ENCODE peak calls at places on chromosomes 2 and 18, in seven cellular contexts. C is astrocyte, B is AG09309, R is Peyer's patch, D is A549, X is astrocyte of the cerebellum, Z is dorsolateral prefrontal cortex. Q is an unnamed sample.

GRCh38 chr2:219441451-219442205 is 7.0 kb downstream of the SPEG start:
- DNase-seq in C (peak; percentile 53), B (no peak), R (peak; percentile 60), D (peak; percentile 46), X (no peak), Z (no peak), Q (no peak)

GRCh38 chr2:23134726-23135125 is 250.3 kb upstream of the KLHL29 start:
- DNase-seq in C (no peak), B (no peak), R (no peak), D (no peak), X (no peak), Z (no peak), Q (no peak)

GRCh38 chr2:55137024-55137958 is 87.0 kb upstream of the RTN4 start:
- DNase-seq in C (no peak), B (no peak), R (no peak), D (no peak), X (no peak), Z (peak; percentile 43), Q (no peak)

GRCh38 chr2:212392048-212392447 is 146.6 kb downstream of the ERBB4 start:
- DNase-seq in C (peak; percentile 47), B (peak; percentile 39), R (no peak), D (no peak), X (no peak), Z (no peak), Q (no peak)

GRCh38 chr2:218387369-218388194 is 5.5 kb downstream of the SLC11A1 start:
- DNase-seq in C (peak; percentile 36), B (no peak), R (peak; percentile 81), D (peak; percentile 82), X (peak; percentile 60), Z (no peak), Q (peak; percentile 61)

GRCh38 chr2:111155610-111156009 is 34.9 kb downstream of the BCL2L11 start:
- DNase-seq in C (peak; percentile 23), B (no peak), R (no peak), D (no peak), X (no peak), Z (no peak), Q (no peak)

GRCh38 chr18:45402485-45403056 is 212.7 kb upstream of the SLC14A2 start:
- DNase-seq in C (peak; percentile 89), B (no peak), R (no peak), D (no peak), X (peak; percentile 8), Z (no peak), Q (no peak)

GRCh38 chr2:60873381-60873780 is 8.0 kb upstream of the REL start:
- DNase-seq in C (no peak), B (no peak), R (no peak), D (no peak), X (no peak), Z (no peak), Q (no peak)

GRCh38 chr18:42977982-42978595 is 137.4 kb downstream of the RIT2 start:
- DNase-seq in C (no peak), B (no peak), R (no peak), D (no peak), X (no peak), Z (no peak), Q (no peak)

GRCh38 chr2:37020212-37020886 is 54.0 kb upstream of the STRN start:
- DNase-seq in C (peak; percentile 85), B (peak; percentile 23), R (no peak), D (no peak), X (peak; percentile 59), Z (no peak), Q (peak; percentile 20)

GRCh38 chr2:181431674-181432073 is 25.5 kb upstream of the ITGA4 start:
- DNase-seq in C (no peak), B (no peak), R (no peak), D (no peak), X (no peak), Z (no peak), Q (no peak)

GRCh38 chr2:47267389-47268086 is 112.4 kb upstream of the STPG4 start:
- DNase-seq in C (no peak), B (no peak), R (no peak), D (no peak), X (peak; percentile 78), Z (no peak), Q (no peak)

GRCh38 chr18:76697441-76697901 is 124.9 kb upstream of the ZNF236 start:
- DNase-seq in C (peak; percentile 46), B (no peak), R (no peak), D (no peak), X (no peak), Z (no peak), Q (no peak)

GRCh38 chr2:235055891-235056516 is 104.2 kb downstream of the SH3BP4 start:
- DNase-seq in C (no peak), B (no peak), R (no peak), D (peak; percentile 69), X (no peak), Z (no peak), Q (no peak)

GRCh38 chr2:26184555-26185303 is 11.8 kb downstream of the GAREM2 start:
- DNase-seq in C (no peak), B (peak; percentile 18), R (peak; percentile 90), D (peak; percentile 86), X (no peak), Z (no peak), Q (no peak)

GRCh38 chr2:86499326-86499725 is 58.2 kb downstream of the KDM3A start:
- DNase-seq in C (no peak), B (no peak), R (no peak), D (peak; percentile 28), X (no peak), Z (no peak), Q (no peak)

GRCh38 chr2:116442418-116442817 is 1372.1 kb upstream of the DDX18 start:
- DNase-seq in C (no peak), B (no peak), R (no peak), D (no peak), X (no peak), Z (no peak), Q (no peak)

GRCh38 chr18:78768655-78769501 is 210.7 kb upstream of the SALL3 start:
- DNase-seq in C (no peak), B (no peak), R (peak; percentile 34), D (no peak), X (no peak), Z (no peak), Q (no peak)

GRCh38 chr18:28019425-28020108 is 157.4 kb downstream of the CDH2 start:
- DNase-seq in C (peak; percentile 65), B (no peak), R (no peak), D (no peak), X (no peak), Z (no peak), Q (no peak)

GRCh38 chr2:78992807-78993517 is 32.5 kb upstream of the REG3G start:
- DNase-seq in C (no peak), B (no peak), R (peak; percentile 76), D (no peak), X (no peak), Z (no peak), Q (no peak)

GRCh38 chr2:17644997-17645715 is 104.7 kb downstream of the VSNL1 start:
- DNase-seq in C (peak; percentile 31), B (no peak), R (no peak), D (no peak), X (no peak), Z (no peak), Q (no peak)

GRCh38 chr18:74447404-74448152 is 9.5 kb downstream of the DIPK1C start:
- DNase-seq in C (no peak), B (no peak), R (no peak), D (no peak), X (no peak), Z (no peak), Q (no peak)

GRCh38 chr2:195447353-195447975 is 209.6 kb upstream of the SLC39A10 start:
- DNase-seq in C (no peak), B (no peak), R (no peak), D (peak; percentile 10), X (no peak), Z (no peak), Q (no peak)
- TF ChIP-seq CTCF in C (no peak), B (no peak), R (no peak), D (no peak), X (no peak), Z (no peak), Q (no peak)

GRCh38 chr2:239895116-239895515 is 130.0 kb downstream of the NDUFA10 start:
- DNase-seq in C (no peak), B (no peak), R (peak; percentile 2), D (no peak), X (no peak), Z (no peak), Q (no peak)
- H3K4me3 ChIP-seq in C (no peak overlapping the region), B (no peak overlapping the region), R (no peak overlapping the region), D (no peak overlapping the region), X (no peak overlapping the region), Z (no peak overlapping the region), Q (no peak overlapping the region)

GRCh38 chr18:48201952-48202898 is 207.0 kb downstream of the ZBTB7C start:
- DNase-seq in C (no peak), B (no peak), R (peak; percentile 82), D (no peak), X (no peak), Z (no peak), Q (no peak)
- TF ChIP-seq CTCF in C (no peak), B (no peak), R (no peak), D (no peak), X (no peak), Z (no peak), Q (no peak)

DNA sequence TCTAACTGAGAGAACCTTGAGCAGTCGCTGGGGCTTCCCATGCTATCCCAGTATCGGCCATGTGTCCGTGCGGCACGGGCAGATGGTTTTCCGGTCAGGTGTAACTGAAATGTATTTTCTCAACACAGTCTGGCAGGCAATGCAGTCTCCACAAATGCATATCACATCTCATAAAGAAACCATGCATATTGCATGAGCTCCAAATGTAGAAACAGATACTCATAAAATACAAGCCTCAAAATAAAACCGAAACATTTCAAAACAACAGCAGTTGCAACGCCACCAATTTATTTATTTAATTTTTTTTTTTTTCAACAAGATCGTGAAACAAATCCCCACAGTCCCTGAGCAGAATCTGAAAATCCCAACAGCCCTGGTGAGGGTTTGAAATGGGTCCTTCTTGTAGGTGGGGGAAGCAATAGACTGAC is 299.4 kb downstream of the LPIN1 start:
- DNase-seq in C (no peak), B (no peak), R (no peak), D (no peak), X (no peak), Z (no peak), Q (no peak)
- H3K4me3 ChIP-seq in C (no peak overlapping the region), B (no peak overlapping the region), R (no peak overlapping the region), D (no peak overlapping the region), X (no peak overlapping the region), Z (no peak overlapping the region), Q (no peak overlapping the region)

GRCh38 chr2:240640939-240641338 is 15.7 kb downstream of the GPR35 start:
- DNase-seq in C (no peak), B (no peak), R (peak; percentile 76), D (peak; percentile 70), X (no peak), Z (peak; percentile 27), Q (no peak)
- TF ChIP-seq CTCF in C (no peak), B (peak; percentile 49), R (no peak), D (peak; percentile 45), X (peak; percentile 19), Z (no peak), Q (peak; percentile 48)

Q was measured in HFF-Myc.